ENCODE peak calls at places on chromosomes 3 and 15, in six cellular contexts. O is epithelial cell of esophagus, P is fibroblast of mammary gland, R is AG10803, M is left ventricle myocardium inferior, H is IMR-90. Y is an unnamed sample.

GRCh38 chr3:46407976-46408375 is 917 bp downstream of the CCRL2 start:
- DNase-seq in R (no peak), M (no peak), O (no peak), H (no peak), P (no peak), Y (no peak)

GRCh38 chr3:17945018-17945798 is 202.8 kb upstream of the TBC1D5 start:
- DNase-seq in P (no peak), H (no peak), M (no peak), O (peak; percentile 39), R (no peak), Y (no peak)

GRCh38 chr3:10495003-10495402 is 10.4 kb downstream of the ATP2B2 start:
- DNase-seq in M (peak; percentile 22), O (peak; percentile 32), R (no peak), P (peak; percentile 44), H (peak; percentile 18), Y (no peak)

GRCh38 chr3:164460851-164461250 is 617.4 kb downstream of the SI start:
- DNase-seq in O (no peak), R (peak; percentile 21), M (no peak), P (no peak), H (no peak), Y (no peak)

GRCh38 chr15:39304931-39305728 is 275.7 kb upstream of the THBS1 start:
- DNase-seq in P (no peak), O (no peak), M (no peak), R (peak; percentile 64), H (no peak), Y (no peak)

GRCh38 chr3:54817628-54818027 is 110.2 kb downstream of the LRTM1 start:
- DNase-seq in H (peak; percentile 59), P (no peak), R (peak; percentile 91), O (no peak), M (no peak), Y (no peak)

GRCh38 chr3:18527691-18528090 is 102.6 kb upstream of the SATB1 start:
- DNase-seq in P (no peak), R (no peak), M (no peak), H (no peak), O (no peak), Y (no peak)

GRCh38 chr15:68469162-68470048 is 37.4 kb upstream of the ITGA11 start:
- DNase-seq in O (no peak), R (peak; percentile 80), P (no peak), H (no peak), M (no peak), Y (peak; percentile 44)

GRCh38 chr3:13574798-13575451 is 26.0 kb downstream of the FBLN2 start:
- DNase-seq in R (peak; percentile 48), H (peak; percentile 18), M (no peak), P (peak; percentile 55), O (no peak), Y (peak; percentile 53)

GRCh38 chr3:101849714-101850326 is 506 bp downstream of the NFKBIZ start:
- DNase-seq in P (no peak), O (no peak), H (no peak), R (no peak), M (peak; percentile 51), Y (no peak)

GRCh38 chr15:90219421-90220141 is 14.2 kb downstream of the CIB1 start:
- DNase-seq in H (no peak), M (no peak), R (no peak), P (no peak), O (no peak), Y (peak; percentile 21)

GRCh38 chr3:66303556-66303955 is 82.8 kb downstream of the SLC25A26 start:
- DNase-seq in R (no peak), H (no peak), M (no peak), P (no peak), O (no peak), Y (no peak)

GRCh38 chr3:48222616-48223513 is at the start of gene CAMP:
- DNase-seq in O (peak; percentile 98), R (peak; percentile 38), M (peak; percentile 72), H (peak; percentile 30), P (peak; percentile 44), Y (peak; percentile 78)

GRCh38 chr3:184593201-184593922 is 31.8 kb downstream of the EPHB3 start:
- DNase-seq in R (no peak), O (no peak), H (peak; percentile 27), P (peak; percentile 45), M (no peak), Y (no peak)

GRCh38 chr15:25501828-25502446 is 63.1 kb upstream of the UBE3A start:
- DNase-seq in R (peak; percentile 35), P (peak; percentile 51), H (peak; percentile 41), O (peak; percentile 52), M (no peak), Y (peak; percentile 16)

GRCh38 chr15:80776420-80777045 is 2.6 kb upstream of the CEMIP start:
- DNase-seq in P (peak; percentile 80), R (peak; percentile 72), M (peak; percentile 47), O (peak; percentile 87), H (peak; percentile 87), Y (peak; percentile 83)

GRCh38 chr3:107271787-107272387 is 105.4 kb upstream of the CCDC54 start:
- DNase-seq in M (no peak), R (peak; percentile 62), P (peak; percentile 63), H (peak; percentile 61), O (peak; percentile 48), Y (peak; percentile 57)

DNA sequence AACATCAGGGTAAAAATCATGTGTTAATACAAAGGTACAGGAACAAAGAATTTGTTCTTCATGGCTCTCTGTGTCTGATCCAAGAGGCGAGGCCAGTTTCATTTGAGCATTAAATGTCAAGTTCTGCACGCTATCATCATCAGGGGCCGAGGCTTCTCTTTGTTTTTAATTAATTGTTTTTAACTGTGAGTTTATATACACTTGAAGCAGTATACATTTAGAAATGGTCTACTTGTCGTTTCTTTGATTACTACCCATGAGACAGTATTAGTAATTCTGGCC is 21.2 kb upstream of the OCA2 start:
- DNase-seq in R (no peak), O (no peak), P (no peak), H (no peak), M (no peak), Y (no peak)
- H3K4me3 ChIP-seq in R (no peak overlapping the region), O (no peak overlapping the region), P (no peak overlapping the region), H (no peak overlapping the region), M (no peak overlapping the region), Y (no peak overlapping the region)

GRCh38 chr3:79846148-79846933 is 78.5 kb upstream of the ROBO1 start:
- DNase-seq in R (no peak), M (no peak), H (no peak), P (no peak), O (no peak), Y (no peak)
- TF ChIP-seq CTCF in R (no peak), M (no peak), H (peak; percentile 11), P (peak; percentile 15), O (peak; percentile 34), Y (no peak)

GRCh38 chr3:172591876-172592771 is 68.9 kb upstream of the TNFSF10 start:
- DNase-seq in M (no peak), H (peak; percentile 16), P (no peak), O (no peak), R (no peak), Y (peak; percentile 14)
- H3K4me3 ChIP-seq in M (no peak overlapping the region), H (no peak overlapping the region), P (no peak overlapping the region), O (no peak overlapping the region), R (no peak overlapping the region), Y (no peak overlapping the region)

GRCh38 chr15:67251318-67251717 is 3.1 kb downstream of the AAGAB start:
- DNase-seq in P (no peak), H (no peak), O (no peak), R (no peak), M (no peak), Y (no peak)

GRCh38 chr15:67244966-67245478 is 9.4 kb downstream of the AAGAB start:
- DNase-seq in R (peak; percentile 81), M (no peak), H (peak; percentile 58), O (no peak), P (peak; percentile 85), Y (peak; percentile 59)

GRCh38 chr15:67253103-67253502 is 1.4 kb downstream of the AAGAB start:
- DNase-seq in P (no peak), M (no peak), O (peak; percentile 16), R (no peak), H (no peak), Y (peak; percentile 11)

GRCh38 chr15:67249830-67250229 is 4.6 kb downstream of the AAGAB start:
- DNase-seq in O (no peak), H (no peak), R (no peak), M (no peak), P (no peak), Y (no peak)

DNA sequence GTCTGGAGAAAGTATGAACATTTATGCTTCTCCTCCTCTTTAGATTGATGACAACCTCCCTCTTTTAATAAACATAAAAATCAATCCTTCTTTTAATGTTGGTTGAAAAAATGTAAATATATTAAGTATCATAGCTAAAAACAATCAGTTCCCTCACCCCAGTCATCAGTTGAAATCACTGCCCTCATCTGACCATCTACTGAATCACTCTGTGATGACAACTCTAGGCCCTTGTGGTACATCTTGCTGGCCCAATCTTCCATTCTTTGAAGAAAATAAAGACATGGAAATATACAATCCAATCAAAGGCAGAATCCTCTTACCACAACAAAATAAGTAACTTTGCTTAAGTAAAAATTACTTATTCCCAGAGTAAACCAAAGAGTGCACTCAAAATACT is 6.4 kb downstream of the AAGAB start:
- DNase-seq in M (no peak), R (peak; percentile 42), H (peak; percentile 54), P (peak; percentile 62), O (no peak), Y (no peak)
- TF ChIP-seq CTCF in M (no peak), R (no peak), H (no peak), P (no peak), O (no peak), Y (no peak)

GRCh38 chr15:34013746-34014145 is 25.3 kb downstream of the AVEN start:
- DNase-seq in H (no peak), P (no peak), M (no peak), O (no peak), R (no peak), Y (no peak)

GRCh38 chr15:34012461-34013028 is 26.5 kb downstream of the AVEN start:
- DNase-seq in H (no peak), M (no peak), P (no peak), O (no peak), R (no peak), Y (no peak)

GRCh38 chr15:34011476-34011875 is 27.5 kb downstream of the AVEN start:
- DNase-seq in P (no peak), R (no peak), O (no peak), M (no peak), H (no peak), Y (no peak)

GRCh38 chr15:34018021-34018645 is 20.9 kb downstream of the AVEN start:
- DNase-seq in R (no peak), H (no peak), M (no peak), P (no peak), O (no peak), Y (no peak)

GRCh38 chr15:34014556-34014955 is 24.4 kb downstream of the AVEN start:
- DNase-seq in P (no peak), M (no peak), O (no peak), R (no peak), H (peak; percentile 20), Y (peak; percentile 31)
- H3K4me3 ChIP-seq in P (no peak overlapping the region), M (no peak overlapping the region), O (no peak overlapping the region), R (no peak overlapping the region), H (no peak overlapping the region), Y (no peak overlapping the region)